ENCODE peak calls at places on chromosome 14, in nine cellular contexts. L is suprapubic skin, P is astrocyte of the spinal cord, A is lower lobe of right lung, Q is stomach, N is IMR-90, T is thoracic aorta, E is lung, I is ovary. J is an unnamed sample.

GRCh38 chr14:23094666-23095195 is at the start of gene ACIN1:
- DNase-seq in N (peak), I (peak), A (peak), P (peak), T (peak), Q (peak), L (peak), E (peak), J (peak)

GRCh38 chr14:35533357-35534129 is 421 bp upstream of the INSM2 start:
- DNase-seq in P (peak), A (peak), N (peak), E (peak), T (no peak), I (peak), Q (peak), L (no peak), J (peak)

GRCh38 chr14:93281937-93282336 is 50.9 kb downstream of the BTBD7 start:
- DNase-seq in A (no peak), T (no peak), Q (no peak), N (peak), I (no peak), P (no peak), L (no peak), E (no peak), J (no peak)

GRCh38 chr14:96627386-96627785 is 125.2 kb downstream of the PAPOLA start:
- DNase-seq in E (no peak), A (no peak), I (no peak), Q (no peak), L (peak), T (no peak), P (no peak), N (no peak), J (no peak)

GRCh38 chr14:90577661-90578282 is 180.9 kb downstream of the CALM1 start:
- DNase-seq in P (no peak), E (no peak), A (no peak), I (no peak), T (no peak), Q (no peak), L (no peak), N (no peak), J (no peak)

GRCh38 chr14:99001241-99001640 is 270.8 kb downstream of the BCL11B start:
- DNase-seq in L (no peak), E (no peak), T (no peak), I (no peak), P (no peak), N (no peak), Q (no peak), A (no peak), J (no peak)

GRCh38 chr14:103125098-103126070 is 2.1 kb downstream of the TNFAIP2 start:
- DNase-seq in P (no peak), T (no peak), I (no peak), A (no peak), Q (no peak), E (no peak), L (no peak), N (no peak), J (no peak)

GRCh38 chr14:59407246-59407615 is 57.9 kb downstream of the GPR135 start:
- DNase-seq in I (no peak), Q (no peak), P (peak), L (no peak), T (no peak), E (no peak), A (no peak), N (peak), J (no peak)

GRCh38 chr14:59829941-59830734 is 40.4 kb downstream of the RTN1 start:
- DNase-seq in L (no peak), P (peak), E (no peak), T (no peak), N (no peak), Q (no peak), A (no peak), I (no peak), J (no peak)

GRCh38 chr14:55077155-55077554 is 25.7 kb downstream of the MAPK1IP1L start:
- DNase-seq in I (no peak), Q (peak), L (no peak), T (no peak), A (no peak), P (no peak), E (no peak), N (no peak), J (no peak)

GRCh38 chr14:96204151-96205058 is at the start of gene BDKRB2:
- DNase-seq in L (peak), T (peak), E (peak), I (peak), A (peak), N (peak), P (peak), Q (peak), J (no peak)

GRCh38 chr14:106209745-106210144 is 683.4 kb downstream of the TMEM121 start:
- DNase-seq in L (no peak), P (no peak), A (no peak), E (no peak), I (no peak), N (no peak), T (no peak), Q (no peak), J (no peak)

GRCh38 chr14:73239463-73240241 is 2.3 kb downstream of the PAPLN start:
- DNase-seq in L (peak), P (peak), T (no peak), I (peak), N (peak), E (no peak), Q (no peak), A (peak), J (peak)

GRCh38 chr14:50355692-50356091 is 41.0 kb downstream of the CDKL1 start:
- DNase-seq in Q (no peak), A (no peak), N (no peak), T (no peak), I (no peak), E (no peak), P (no peak), L (no peak), J (no peak)

GRCh38 chr14:24103451-24103850 is 9.3 kb downstream of the PCK2 start:
- DNase-seq in P (no peak), I (no peak), Q (no peak), A (no peak), E (no peak), T (no peak), N (no peak), L (no peak), J (no peak)

GRCh38 chr14:98138666-98139065 is 1133.3 kb downstream of the BCL11B start:
- DNase-seq in A (no peak), T (no peak), E (peak), P (peak), L (no peak), Q (no peak), N (no peak), I (no peak), J (no peak)

GRCh38 chr14:24311837-24312615 is 724 bp downstream of the LTB4R start:
- DNase-seq in T (no peak), E (no peak), L (no peak), P (no peak), I (no peak), Q (no peak), N (no peak), A (no peak), J (no peak)

GRCh38 chr14:52922059-52922458 is 28.8 kb downstream of the FERMT2 start:
- DNase-seq in E (no peak), L (no peak), N (no peak), Q (no peak), P (no peak), A (no peak), I (no peak), T (no peak), J (no peak)

GRCh38 chr14:58296731-58297130 is 1.6 kb upstream of the ARID4A start:
- DNase-seq in L (no peak), E (no peak), T (no peak), A (no peak), I (no peak), P (no peak), Q (no peak), N (peak), J (no peak)

GRCh38 chr14:89418976-89419375 is 1.9 kb upstream of the FOXN3 start:
- DNase-seq in Q (no peak), P (no peak), I (no peak), L (no peak), N (no peak), T (no peak), A (peak), E (no peak), J (no peak)

GRCh38 chr14:22265319-22266140 is 323.5 kb downstream of the DAD1 start:
- DNase-seq in Q (no peak), P (peak), N (peak), L (no peak), T (no peak), I (no peak), A (no peak), E (no peak), J (no peak)

GRCh38 chr14:61582815-61583214 is 112.5 kb upstream of the HIF1A start:
- DNase-seq in L (no peak), I (no peak), A (no peak), P (no peak), N (no peak), Q (no peak), T (no peak), E (no peak), J (no peak)

GRCh38 chr14:104693482-104694431 is 4.3 kb downstream of the INF2 start:
- DNase-seq in A (no peak), N (no peak), I (no peak), Q (peak), T (no peak), P (no peak), L (no peak), E (no peak), J (no peak)

GRCh38 chr14:94322648-94323570 is at the start of gene SERPINA6:
- DNase-seq in E (no peak), T (no peak), A (no peak), I (no peak), L (no peak), N (peak), P (peak), Q (no peak), J (no peak)

GRCh38 chr14:105091335-105092123 is 26.3 kb upstream of the GPR132 start:
- DNase-seq in T (peak), L (peak), P (no peak), A (peak), Q (peak), N (no peak), E (peak), I (peak), J (peak)

GRCh38 chr14:93906341-93907329 is 20.5 kb upstream of the FAM181A start:
- DNase-seq in L (no peak), E (peak), T (no peak), Q (peak), P (peak), N (peak), A (peak), I (no peak), J (no peak)

GRCh38 chr14:75438486-75439080 is 10.8 kb downstream of the JDP2 start:
- DNase-seq in L (no peak), A (no peak), T (no peak), N (no peak), Q (no peak), I (no peak), P (no peak), E (no peak), J (no peak)

GRCh38 chr14:75439989-75440388 is 12.2 kb downstream of the JDP2 start:
- DNase-seq in L (no peak), N (no peak), E (no peak), I (no peak), P (no peak), Q (no peak), T (no peak), A (no peak), J (no peak)

GRCh38 chr14:75434557-75435248 is 6.9 kb downstream of the JDP2 start:
- DNase-seq in A (no peak), N (no peak), T (no peak), P (no peak), I (no peak), Q (no peak), E (no peak), L (peak), J (no peak)

GRCh38 chr14:75435473-75435872 is 7.7 kb downstream of the JDP2 start:
- DNase-seq in I (no peak), A (no peak), E (no peak), T (no peak), N (no peak), P (no peak), L (peak), Q (no peak), J (no peak)

DNA sequence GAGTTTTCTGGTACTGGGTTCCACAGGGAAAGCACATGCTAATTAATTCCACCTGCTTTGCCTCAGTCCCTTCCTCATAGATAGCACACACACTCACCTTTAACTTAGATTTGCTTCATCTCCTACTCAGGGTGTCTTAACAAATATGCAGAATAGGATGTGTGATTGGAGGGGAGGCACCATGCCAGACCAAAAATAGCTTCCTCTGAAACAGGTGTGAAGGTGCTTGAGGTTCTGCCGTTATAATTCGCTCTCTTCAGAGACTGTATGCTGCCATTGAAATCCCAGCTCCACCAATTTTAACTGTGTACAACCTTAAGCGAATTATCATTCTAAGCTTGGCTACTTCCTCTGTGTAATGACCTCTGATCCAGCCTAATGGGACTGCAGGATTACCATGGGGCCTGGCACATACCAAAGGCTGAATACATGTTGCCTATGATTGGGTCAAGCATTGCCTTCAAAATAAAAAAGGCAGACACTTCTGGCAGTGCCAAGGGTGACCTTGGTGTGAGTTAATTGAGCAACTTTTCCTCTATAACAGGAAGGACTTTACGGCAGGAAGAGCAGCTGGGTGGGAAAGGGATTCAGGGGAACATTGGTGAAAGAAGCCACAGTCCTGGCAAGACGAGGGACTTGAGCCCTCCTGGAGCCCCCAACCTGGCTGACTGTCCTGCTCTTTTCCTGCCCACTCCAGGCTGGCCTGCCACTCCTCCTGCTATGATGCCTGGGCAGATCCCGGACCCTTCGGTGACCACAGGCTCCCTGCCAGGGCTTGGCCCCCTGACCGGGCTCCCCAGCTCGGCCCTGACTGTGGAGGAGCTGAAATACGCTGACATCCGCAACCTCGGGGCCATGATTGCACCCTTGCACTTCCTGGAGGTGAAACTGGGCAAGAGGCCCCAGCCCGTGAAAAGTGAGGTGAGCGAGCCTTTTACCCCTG is 9.7 kb downstream of the JDP2 start:
- DNase-seq in L (no peak), I (no peak), P (no peak), E (no peak), Q (no peak), T (no peak), A (no peak), N (no peak), J (no peak)
- TF ChIP-seq CTCF in L (no peak), I (no peak), P (no peak), E (no peak), Q (no peak), T (no peak), A (no peak), N (no peak), J (no peak)

DNA sequence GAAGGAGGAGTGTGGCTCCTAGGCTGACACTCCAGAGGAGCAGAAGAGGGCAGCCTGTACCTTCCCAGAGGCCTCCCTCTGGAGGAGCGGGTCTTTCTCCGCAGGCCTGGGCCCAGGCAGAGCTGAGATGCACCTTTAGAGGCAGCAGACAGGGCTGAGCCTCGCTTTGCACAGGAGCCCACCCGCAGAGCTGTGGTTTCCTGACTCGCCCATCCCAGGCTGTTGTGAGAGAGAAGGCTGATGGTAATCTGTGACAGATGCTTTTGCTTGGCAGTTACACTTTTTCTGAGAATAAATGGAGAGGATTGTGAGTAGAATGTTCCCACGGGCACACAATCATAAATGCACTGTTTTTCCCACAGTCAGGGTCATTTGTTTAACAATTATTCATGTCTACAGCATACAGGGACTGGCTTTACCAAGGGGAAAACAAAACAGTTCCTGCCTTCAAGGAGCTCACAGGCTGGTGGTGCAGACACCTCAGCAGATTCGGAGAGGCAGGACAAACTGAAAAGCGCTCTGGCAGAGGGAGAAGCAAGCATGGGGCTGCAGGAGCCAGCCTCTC is 13.9 kb downstream of the EVL start:
- DNase-seq in A (no peak), N (peak), L (no peak), I (no peak), E (no peak), P (peak), T (no peak), Q (peak), J (no peak)
- TF ChIP-seq CTCF in A (no peak), N (peak), L (no peak), I (no peak), E (no peak), P (peak), T (no peak), Q (no peak), J (no peak)

GRCh38 chr14:85125331-85125730 is 404.6 kb upstream of the FLRT2 start:
- DNase-seq in T (no peak), P (no peak), E (no peak), Q (no peak), I (no peak), N (no peak), L (no peak), A (no peak), J (no peak)
- TF ChIP-seq CTCF in T (no peak), P (no peak), E (no peak), Q (no peak), I (no peak), N (no peak), L (no peak), A (no peak), J (no peak)

DNA sequence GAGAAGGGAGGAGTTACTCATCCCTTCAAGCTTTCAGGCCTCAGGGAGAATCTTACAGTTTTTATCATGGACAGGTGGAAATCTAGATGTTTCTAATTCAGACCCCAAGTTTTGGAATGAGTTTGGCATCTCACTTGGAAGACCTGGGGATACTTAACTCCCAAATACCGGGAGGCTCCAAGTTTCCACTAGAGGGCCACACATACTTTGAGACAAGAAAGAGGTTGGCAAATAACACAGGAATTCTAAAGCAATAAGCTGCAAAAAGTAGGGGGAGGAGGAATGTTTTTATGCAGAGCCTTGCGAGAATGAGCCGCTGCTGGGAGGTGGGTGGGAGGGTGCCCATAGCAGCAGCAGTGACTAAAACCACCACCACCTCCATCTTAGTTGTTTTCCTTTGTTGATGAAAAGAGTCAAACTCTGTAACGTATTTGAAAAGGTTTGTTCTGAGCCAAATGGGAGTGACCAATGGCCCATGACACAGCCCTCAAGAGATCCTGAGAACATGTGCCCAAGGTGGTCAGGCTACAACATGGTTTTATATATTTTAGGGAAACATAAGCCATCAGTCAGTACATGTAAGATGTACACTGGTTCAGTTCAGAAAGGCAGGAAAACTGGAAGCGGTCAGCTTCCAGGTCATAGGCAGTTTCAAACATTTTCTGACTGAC is 34.2 kb upstream of the RNASE1 start:
- DNase-seq in N (peak), P (no peak), A (no peak), E (no peak), Q (peak), T (no peak), L (no peak), I (no peak), J (no peak)
- TF ChIP-seq CTCF in N (peak), P (peak), A (peak), E (peak), Q (peak), T (no peak), L (no peak), I (no peak), J (no peak)

DNA sequence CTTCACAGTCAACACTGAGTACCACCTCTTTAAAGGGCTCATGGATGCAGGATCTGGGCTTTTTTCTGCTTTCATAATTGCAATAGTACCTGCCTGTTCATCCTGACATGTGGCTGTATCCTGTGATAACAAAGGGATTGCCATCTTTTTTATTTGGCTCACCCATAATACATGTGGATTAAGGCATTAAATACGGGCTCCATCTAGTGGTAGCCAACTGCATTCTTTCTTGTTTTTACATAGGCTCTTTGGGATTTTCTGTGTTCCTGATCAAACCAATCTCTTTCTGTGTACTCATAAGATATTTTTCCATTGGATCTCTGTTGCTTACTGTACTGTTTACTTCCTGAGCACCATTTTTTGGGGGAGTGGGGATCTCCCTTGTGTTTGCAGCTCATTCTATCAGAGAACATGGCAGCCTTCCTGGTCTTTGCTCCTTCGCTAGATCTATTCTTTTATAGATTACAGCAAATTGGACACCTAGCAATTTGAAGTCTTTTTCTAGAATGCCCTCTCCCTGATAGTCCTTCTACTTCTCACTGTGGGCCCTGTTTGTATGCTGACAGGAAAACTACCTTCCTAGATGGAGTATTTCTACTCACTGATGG is 723.4 kb upstream of the MDGA2 start:
- DNase-seq in Q (no peak), T (no peak), N (peak), P (peak), E (no peak), L (no peak), A (no peak), I (no peak), J (no peak)
- TF ChIP-seq CTCF in Q (peak), T (peak), N (peak), P (peak), E (no peak), L (no peak), A (peak), I (no peak), J (no peak)

GRCh38 chr14:37172024-37172869 is at the start of gene SLC25A21:
- DNase-seq in I (peak), P (peak), A (peak), T (no peak), E (peak), Q (peak), N (peak), L (peak), J (no peak)
- TF ChIP-seq CTCF in I (no peak), P (peak), A (peak), T (no peak), E (no peak), Q (no peak), N (peak), L (no peak), J (no peak)

J was measured in activated B cell treated with CpG ODN at 0.5 μM for 24 hours.